ENCODE peak calls at places on chromosomes 11 and 22, in four cellular contexts. H is H9, Y is NCI-H82, V is heart left ventricle. G is an unnamed sample.

GRCh38 chr11:28566643-28567042 is 458.5 kb downstream of the METTL15 start:
- DNase-seq in H (peak), Y (peak), V (peak), G (no peak)

GRCh38 chr11:1390603-1391164 is 950 bp downstream of the BRSK2 start:
- DNase-seq in H (peak), Y (peak), V (peak), G (no peak)

GRCh38 chr22:23289851-23290724 is 109.8 kb downstream of the BCR start:
- DNase-seq in H (peak), Y (peak), V (no peak), G (no peak)

GRCh38 chr11:102414559-102414958 is 38.0 kb downstream of the TMEM123 start:
- DNase-seq in H (no peak), Y (no peak), V (no peak), G (no peak)

GRCh38 chr11:94028436-94028835 is 7.3 kb downstream of the HEPHL1 start:
- DNase-seq in H (no peak), Y (no peak), V (no peak), G (no peak)

GRCh38 chr11:1307163-1307870 is 2.1 kb downstream of the TOLLIP start:
- DNase-seq in H (no peak), Y (no peak), V (no peak), G (no peak)

GRCh38 chr11:13229136-13229535 is 48.5 kb upstream of the BMAL1 start:
- DNase-seq in H (no peak), Y (no peak), V (no peak), G (no peak)

GRCh38 chr11:109733245-109733644 is 311.3 kb downstream of the C11orf87 start:
- DNase-seq in H (no peak), Y (no peak), V (no peak), G (no peak)

GRCh38 chr11:3723014-3723708 is 52.0 kb upstream of the CHRNA10 start:
- DNase-seq in H (no peak), Y (no peak), V (no peak), G (no peak)

GRCh38 chr11:19842505-19842904 is 129.9 kb downstream of the NAV2 start:
- DNase-seq in H (no peak), Y (no peak), V (no peak), G (no peak)

GRCh38 chr11:70315726-70316125 is 45.2 kb downstream of the PPFIA1 start:
- DNase-seq in H (no peak), Y (no peak), V (no peak), G (no peak)

GRCh38 chr11:47388697-47389576 is 10.6 kb upstream of the SPI1 start:
- DNase-seq in H (no peak), Y (no peak), V (no peak), G (no peak)

GRCh38 chr11:119727523-119728081 is 1.4 kb downstream of the NECTIN1 start:
- DNase-seq in H (peak), Y (peak), V (no peak), G (peak)

GRCh38 chr11:133082851-133083488 is 449.3 kb downstream of the OPCML start:
- DNase-seq in H (peak), Y (peak), V (peak), G (peak)

GRCh38 chr11:44376423-44376822 is 66.5 kb upstream of the ALX4 start:
- DNase-seq in H (no peak), Y (no peak), V (no peak), G (no peak)

GRCh38 chr22:26623984-26624383 is 2.2 kb downstream of the CRYBA4 start:
- DNase-seq in H (no peak), Y (no peak), V (no peak), G (no peak)

GRCh38 chr22:23036684-23037428 is 33.5 kb upstream of the GNAZ start:
- DNase-seq in H (no peak), Y (peak), V (no peak), G (no peak)

GRCh38 chr11:95339554-95339953 is 108.6 kb upstream of the SESN3 start:
- DNase-seq in H (no peak), Y (no peak), V (no peak), G (no peak)

GRCh38 chr11:124075841-124076571 is 34.9 kb upstream of the OR10G7 start:
- DNase-seq in H (peak), Y (no peak), V (no peak), G (peak)

GRCh38 chr22:25176175-25176574 is 23.5 kb upstream of the CRYBB3 start:
- DNase-seq in H (no peak), Y (no peak), V (no peak), G (no peak)

GRCh38 chr22:30089655-30089974 is 9.4 kb downstream of the HORMAD2 start:
- DNase-seq in H (no peak), Y (no peak), V (no peak), G (no peak)

GRCh38 chr11:17986007-17986710 is 26.7 kb downstream of the SERGEF start:
- DNase-seq in H (no peak), Y (no peak), V (no peak), G (no peak)

GRCh38 chr11:92211576-92212167 is 12.9 kb upstream of the FAT3 start:
- DNase-seq in H (peak), Y (peak), V (peak), G (no peak)

GRCh38 chr11:61507962-61508824 is at the start of gene LRRC10B:
- DNase-seq in H (peak), Y (peak), V (no peak), G (peak)

GRCh38 chr11:48055292-48056132 is 75.2 kb downstream of the PTPRJ start:
- DNase-seq in H (no peak), Y (no peak), V (no peak), G (no peak)

GRCh38 chr11:103988595-103988969 is 47.9 kb upstream of the DDI1 start:
- DNase-seq in H (no peak), Y (peak), V (no peak), G (no peak)

GRCh38 chr11:34065505-34066203 is 14.1 kb downstream of the CAPRIN1 start:
- DNase-seq in H (peak), Y (no peak), V (no peak), G (no peak)

GRCh38 chr11:95736268-95737208 is 53.0 kb downstream of the FAM76B start:
- DNase-seq in H (no peak), Y (no peak), V (no peak), G (no peak)

GRCh38 chr11:59556115-59556882 is 45.0 kb downstream of the OR4D9 start:
- DNase-seq in H (peak), Y (peak), V (peak), G (peak)

G was measured in NCI-H1105.